ENCODE peak calls at places on chromosomes 3 and 15, in eight cellular contexts. One of them, this sample, is unnamed.
A peak's percentile ranks its signal among the peaks of the same experiment; 100 is the strongest.

GRCh38 chr3:155646128-155646527 is 98.7 kb downstream of the PLCH1 start:
- DNase-seq in mucosa of descending colon: no peak
- DNase-seq in amniotic stem cell: no peak
- DNase-seq in brain microvascular endothelial cell: no peak
- DNase-seq in head of caudate nucleus: no peak
- DNase-seq in Kasumi-1: no peak
- DNase-seq in frontal cortex: no peak
- DNase-seq in kidney tubule cell: no peak
- DNase-seq in this sample: no peak

GRCh38 chr3:72595927-72596610 is 252.2 kb downstream of the SHQ1 start:
- DNase-seq in head of caudate nucleus: no peak
- DNase-seq in kidney tubule cell: peak; percentile 64
- DNase-seq in Kasumi-1: no peak
- DNase-seq in mucosa of descending colon: no peak
- DNase-seq in amniotic stem cell: no peak
- DNase-seq in brain microvascular endothelial cell: no peak
- DNase-seq in frontal cortex: no peak
- DNase-seq in this sample: no peak

GRCh38 chr3:192915306-192915705 is 2.4 kb downstream of the MB21D2 start:
- DNase-seq in kidney tubule cell: peak; percentile 67
- DNase-seq in frontal cortex: no peak
- DNase-seq in Kasumi-1: peak; percentile 13
- DNase-seq in mucosa of descending colon: no peak
- DNase-seq in amniotic stem cell: no peak
- DNase-seq in brain microvascular endothelial cell: peak; percentile 53
- DNase-seq in head of caudate nucleus: peak; percentile 53
- DNase-seq in this sample: peak; percentile 2

GRCh38 chr15:59166156-59166555 is 40.5 kb upstream of the LDHAL6B start:
- DNase-seq in head of caudate nucleus: no peak
- DNase-seq in amniotic stem cell: no peak
- DNase-seq in kidney tubule cell: no peak
- DNase-seq in Kasumi-1: no peak
- DNase-seq in brain microvascular endothelial cell: no peak
- DNase-seq in frontal cortex: no peak
- DNase-seq in mucosa of descending colon: no peak
- DNase-seq in this sample: no peak

GRCh38 chr15:92377083-92377789 is 16.4 kb upstream of the ST8SIA2 start:
- DNase-seq in amniotic stem cell: no peak
- DNase-seq in frontal cortex: no peak
- DNase-seq in head of caudate nucleus: no peak
- DNase-seq in mucosa of descending colon: no peak
- DNase-seq in brain microvascular endothelial cell: peak; percentile 58
- DNase-seq in kidney tubule cell: peak; percentile 15
- DNase-seq in Kasumi-1: no peak
- DNase-seq in this sample: no peak

GRCh38 chr3:187101184-187102072 is 37.9 kb downstream of the RPL39L start:
- DNase-seq in head of caudate nucleus: no peak
- DNase-seq in kidney tubule cell: peak; percentile 70
- DNase-seq in brain microvascular endothelial cell: peak; percentile 81
- DNase-seq in frontal cortex: no peak
- DNase-seq in mucosa of descending colon: peak; percentile 61
- DNase-seq in amniotic stem cell: no peak
- DNase-seq in Kasumi-1: peak; percentile 84
- DNase-seq in this sample: no peak

GRCh38 chr15:31202953-31203352 is 101.4 kb upstream of the TRPM1 start:
- DNase-seq in frontal cortex: no peak
- DNase-seq in kidney tubule cell: no peak
- DNase-seq in Kasumi-1: no peak
- DNase-seq in amniotic stem cell: no peak
- DNase-seq in head of caudate nucleus: no peak
- DNase-seq in mucosa of descending colon: no peak
- DNase-seq in brain microvascular endothelial cell: no peak
- DNase-seq in this sample: no peak

GRCh38 chr15:39710681-39711080 is 72.0 kb downstream of the FSIP1 start:
- DNase-seq in amniotic stem cell: no peak
- DNase-seq in head of caudate nucleus: no peak
- DNase-seq in Kasumi-1: no peak
- DNase-seq in kidney tubule cell: no peak
- DNase-seq in frontal cortex: no peak
- DNase-seq in brain microvascular endothelial cell: no peak
- DNase-seq in mucosa of descending colon: no peak
- DNase-seq in this sample: no peak

GRCh38 chr3:54968546-54969172 is 40.8 kb upstream of the LRTM1 start:
- DNase-seq in amniotic stem cell: peak; percentile 35
- DNase-seq in Kasumi-1: no peak
- DNase-seq in frontal cortex: no peak
- DNase-seq in kidney tubule cell: no peak
- DNase-seq in head of caudate nucleus: no peak
- DNase-seq in brain microvascular endothelial cell: peak; percentile 68
- DNase-seq in mucosa of descending colon: no peak
- DNase-seq in this sample: peak; percentile 15

GRCh38 chr15:48565560-48566482 is 79.7 kb downstream of the FBN1 start:
- DNase-seq in frontal cortex: no peak
- DNase-seq in Kasumi-1: no peak
- DNase-seq in brain microvascular endothelial cell: peak; percentile 98
- DNase-seq in amniotic stem cell: peak; percentile 61
- DNase-seq in mucosa of descending colon: no peak
- DNase-seq in head of caudate nucleus: no peak
- DNase-seq in kidney tubule cell: peak; percentile 26
- DNase-seq in this sample: no peak

GRCh38 chr15:78932216-78932808 is 12.5 kb downstream of the CTSH start:
- DNase-seq in Kasumi-1: no peak
- DNase-seq in head of caudate nucleus: no peak
- DNase-seq in brain microvascular endothelial cell: no peak
- DNase-seq in frontal cortex: no peak
- DNase-seq in amniotic stem cell: no peak
- DNase-seq in mucosa of descending colon: no peak
- DNase-seq in kidney tubule cell: no peak
- DNase-seq in this sample: no peak

GRCh38 chr3:144031938-144032337 is 60.3 kb downstream of the DIPK2A start:
- DNase-seq in head of caudate nucleus: peak; percentile 95
- DNase-seq in brain microvascular endothelial cell: no peak
- DNase-seq in Kasumi-1: no peak
- DNase-seq in amniotic stem cell: no peak
- DNase-seq in kidney tubule cell: no peak
- DNase-seq in frontal cortex: peak; percentile 17
- DNase-seq in mucosa of descending colon: peak; percentile 20
- DNase-seq in this sample: no peak

GRCh38 chr3:42749025-42749752 is 23.9 kb downstream of the CCDC13 start:
- DNase-seq in head of caudate nucleus: no peak
- DNase-seq in mucosa of descending colon: no peak
- DNase-seq in Kasumi-1: no peak
- DNase-seq in kidney tubule cell: no peak
- DNase-seq in brain microvascular endothelial cell: no peak
- DNase-seq in frontal cortex: no peak
- DNase-seq in amniotic stem cell: no peak
- DNase-seq in this sample: no peak

GRCh38 chr3:38238416-38239008 is 27.1 kb upstream of the SLC22A13 start:
- DNase-seq in frontal cortex: no peak
- DNase-seq in amniotic stem cell: no peak
- DNase-seq in mucosa of descending colon: no peak
- DNase-seq in Kasumi-1: no peak
- DNase-seq in kidney tubule cell: no peak
- DNase-seq in head of caudate nucleus: no peak
- DNase-seq in brain microvascular endothelial cell: no peak
- DNase-seq in this sample: no peak

GRCh38 chr3:113496924-113497323 is 18.0 kb downstream of the SPICE1 start:
- DNase-seq in kidney tubule cell: peak; percentile 29
- DNase-seq in brain microvascular endothelial cell: peak; percentile 23
- DNase-seq in frontal cortex: no peak
- DNase-seq in mucosa of descending colon: no peak
- DNase-seq in amniotic stem cell: no peak
- DNase-seq in Kasumi-1: peak; percentile 71
- DNase-seq in head of caudate nucleus: no peak
- DNase-seq in this sample: no peak

GRCh38 chr3:194930439-194931204 is 244.9 kb downstream of the FAM43A start:
- DNase-seq in frontal cortex: no peak
- DNase-seq in mucosa of descending colon: no peak
- DNase-seq in Kasumi-1: peak; percentile 6
- DNase-seq in head of caudate nucleus: no peak
- DNase-seq in brain microvascular endothelial cell: peak; percentile 58
- DNase-seq in kidney tubule cell: peak; percentile 85
- DNase-seq in amniotic stem cell: no peak
- DNase-seq in this sample: no peak

GRCh38 chr15:42143356-42143755 is 13.1 kb downstream of the PLA2G4F start:
- DNase-seq in kidney tubule cell: no peak
- DNase-seq in head of caudate nucleus: no peak
- DNase-seq in Kasumi-1: no peak
- DNase-seq in frontal cortex: no peak
- DNase-seq in amniotic stem cell: no peak
- DNase-seq in brain microvascular endothelial cell: no peak
- DNase-seq in mucosa of descending colon: no peak
- DNase-seq in this sample: no peak

GRCh38 chr3:71066356-71066755 is 517.2 kb downstream of the FOXP1 start:
- DNase-seq in mucosa of descending colon: peak; percentile 51
- DNase-seq in frontal cortex: no peak
- DNase-seq in Kasumi-1: peak; percentile 81
- DNase-seq in amniotic stem cell: no peak
- DNase-seq in kidney tubule cell: no peak
- DNase-seq in brain microvascular endothelial cell: no peak
- DNase-seq in head of caudate nucleus: no peak
- DNase-seq in this sample: no peak

GRCh38 chr3:99925584-99925983 is 107.9 kb downstream of the CMSS1 start:
- DNase-seq in amniotic stem cell: no peak
- DNase-seq in brain microvascular endothelial cell: peak; percentile 53
- DNase-seq in head of caudate nucleus: no peak
- DNase-seq in Kasumi-1: no peak
- DNase-seq in mucosa of descending colon: no peak
- DNase-seq in kidney tubule cell: peak; percentile 81
- DNase-seq in frontal cortex: no peak
- DNase-seq in this sample: no peak

GRCh38 chr3:131109156-131109555 is 82.5 kb downstream of the NEK11 start:
- DNase-seq in mucosa of descending colon: no peak
- DNase-seq in kidney tubule cell: peak; percentile 7
- DNase-seq in head of caudate nucleus: no peak
- DNase-seq in Kasumi-1: peak; percentile 68
- DNase-seq in frontal cortex: no peak
- DNase-seq in amniotic stem cell: no peak
- DNase-seq in brain microvascular endothelial cell: no peak
- DNase-seq in this sample: no peak

GRCh38 chr15:25244731-25245585 is 193.9 kb downstream of the UBE3A start:
- DNase-seq in amniotic stem cell: no peak
- DNase-seq in head of caudate nucleus: peak; percentile 4
- DNase-seq in kidney tubule cell: no peak
- DNase-seq in frontal cortex: no peak
- DNase-seq in brain microvascular endothelial cell: no peak
- DNase-seq in Kasumi-1: no peak
- DNase-seq in mucosa of descending colon: peak; percentile 10
- DNase-seq in this sample: no peak

GRCh38 chr3:69484507-69485393 is 98.9 kb upstream of the FRMD4B start:
- DNase-seq in amniotic stem cell: no peak
- DNase-seq in brain microvascular endothelial cell: no peak
- DNase-seq in Kasumi-1: no peak
- DNase-seq in head of caudate nucleus: no peak
- DNase-seq in frontal cortex: no peak
- DNase-seq in mucosa of descending colon: no peak
- DNase-seq in kidney tubule cell: no peak
- DNase-seq in this sample: no peak

GRCh38 chr3:181782306-181782924 is 70.7 kb downstream of the SOX2 start:
- DNase-seq in amniotic stem cell: no peak
- DNase-seq in frontal cortex: no peak
- DNase-seq in head of caudate nucleus: no peak
- DNase-seq in Kasumi-1: no peak
- DNase-seq in mucosa of descending colon: no peak
- DNase-seq in brain microvascular endothelial cell: peak; percentile 1
- DNase-seq in kidney tubule cell: peak; percentile 80
- DNase-seq in this sample: no peak

GRCh38 chr3:9669277-9669676 is 20.0 kb downstream of the MTMR14 start:
- DNase-seq in frontal cortex: no peak
- DNase-seq in mucosa of descending colon: no peak
- DNase-seq in kidney tubule cell: no peak
- DNase-seq in amniotic stem cell: no peak
- DNase-seq in Kasumi-1: no peak
- DNase-seq in head of caudate nucleus: no peak
- DNase-seq in brain microvascular endothelial cell: no peak
- DNase-seq in this sample: no peak

GRCh38 chr3:126266291-126266840 is 86.0 kb upstream of the ALDH1L1 start:
- DNase-seq in brain microvascular endothelial cell: no peak
- DNase-seq in Kasumi-1: no peak
- DNase-seq in mucosa of descending colon: no peak
- DNase-seq in amniotic stem cell: no peak
- DNase-seq in kidney tubule cell: no peak
- DNase-seq in head of caudate nucleus: peak; percentile 69
- DNase-seq in frontal cortex: no peak
- DNase-seq in this sample: no peak

GRCh38 chr3:172564499-172564898 is 41.3 kb upstream of the TNFSF10 start:
- DNase-seq in brain microvascular endothelial cell: no peak
- DNase-seq in frontal cortex: no peak
- DNase-seq in Kasumi-1: no peak
- DNase-seq in head of caudate nucleus: no peak
- DNase-seq in amniotic stem cell: no peak
- DNase-seq in kidney tubule cell: peak; percentile 87
- DNase-seq in mucosa of descending colon: no peak
- DNase-seq in this sample: no peak

GRCh38 chr3:28348286-28348636 is 260 bp upstream of the ZCWPW2 start:
- DNase-seq in amniotic stem cell: peak; percentile 74
- DNase-seq in head of caudate nucleus: no peak
- DNase-seq in brain microvascular endothelial cell: no peak
- DNase-seq in kidney tubule cell: no peak
- DNase-seq in Kasumi-1: no peak
- DNase-seq in mucosa of descending colon: no peak
- DNase-seq in frontal cortex: no peak
- DNase-seq in this sample: no peak

GRCh38 chr15:61530769-61531168 is 301.7 kb upstream of the RORA start:
- DNase-seq in amniotic stem cell: no peak
- DNase-seq in frontal cortex: no peak
- DNase-seq in mucosa of descending colon: no peak
- DNase-seq in head of caudate nucleus: no peak
- DNase-seq in kidney tubule cell: peak; percentile 11
- DNase-seq in brain microvascular endothelial cell: no peak
- DNase-seq in Kasumi-1: no peak
- DNase-seq in this sample: no peak

GRCh38 chr3:179229177-179229576 is 21.7 kb downstream of the KCNMB3 start:
- DNase-seq in Kasumi-1: no peak
- DNase-seq in frontal cortex: no peak
- DNase-seq in mucosa of descending colon: no peak
- DNase-seq in kidney tubule cell: no peak
- DNase-seq in head of caudate nucleus: peak; percentile 9
- DNase-seq in amniotic stem cell: no peak
- DNase-seq in brain microvascular endothelial cell: no peak
- DNase-seq in this sample: no peak

GRCh38 chr3:117483839-117484238 is 774.3 kb downstream of the TUSC7 start:
- DNase-seq in mucosa of descending colon: no peak
- DNase-seq in head of caudate nucleus: no peak
- DNase-seq in amniotic stem cell: no peak
- DNase-seq in kidney tubule cell: no peak
- DNase-seq in frontal cortex: no peak
- DNase-seq in brain microvascular endothelial cell: no peak
- DNase-seq in Kasumi-1: peak; percentile 5
- DNase-seq in this sample: no peak

GRCh38 chr3:147616998-147617619 is 207.9 kb downstream of the ZIC1 start:
- DNase-seq in frontal cortex: no peak
- DNase-seq in mucosa of descending colon: no peak
- DNase-seq in kidney tubule cell: peak; percentile 6
- DNase-seq in Kasumi-1: peak; percentile 76
- DNase-seq in head of caudate nucleus: no peak
- DNase-seq in amniotic stem cell: no peak
- DNase-seq in brain microvascular endothelial cell: no peak
- DNase-seq in this sample: no peak

GRCh38 chr15:35769656-35770055 is 223.7 kb upstream of the DPH6 start:
- DNase-seq in amniotic stem cell: no peak
- DNase-seq in brain microvascular endothelial cell: no peak
- DNase-seq in Kasumi-1: no peak
- DNase-seq in mucosa of descending colon: no peak
- DNase-seq in frontal cortex: no peak
- DNase-seq in kidney tubule cell: no peak
- DNase-seq in head of caudate nucleus: no peak
- DNase-seq in this sample: no peak

GRCh38 chr15:101432982-101433381 is 56.5 kb downstream of the PCSK6 start:
- DNase-seq in kidney tubule cell: no peak
- DNase-seq in frontal cortex: no peak
- DNase-seq in Kasumi-1: no peak
- DNase-seq in amniotic stem cell: no peak
- DNase-seq in mucosa of descending colon: no peak
- DNase-seq in head of caudate nucleus: no peak
- DNase-seq in brain microvascular endothelial cell: no peak
- DNase-seq in this sample: no peak

GRCh38 chr15:70358871-70359647 is 261.3 kb upstream of the TLE3 start:
- DNase-seq in brain microvascular endothelial cell: no peak
- DNase-seq in mucosa of descending colon: no peak
- DNase-seq in frontal cortex: no peak
- DNase-seq in amniotic stem cell: no peak
- DNase-seq in kidney tubule cell: no peak
- DNase-seq in Kasumi-1: no peak
- DNase-seq in head of caudate nucleus: no peak
- DNase-seq in this sample: no peak